ENCODE peak calls at places on chromosomes 7 and 10, in four cellular contexts. G, Q, J and R are unnamed samples.

GRCh38 chr10:72274213-72274729 is 547 bp downstream of the DDIT4 start:
- DNase-seq in G (no peak), Q (peak; percentile 26), J (no peak), R (no peak)

GRCh38 chr7:22657479-22657878 is 69.5 kb upstream of the IL6 start:
- DNase-seq in Q (no peak), G (no peak), J (no peak), R (no peak)

GRCh38 chr7:2665359-2665791 is 22.6 kb upstream of the AMZ1 start:
- DNase-seq in G (no peak), Q (no peak), J (no peak), R (no peak)

GRCh38 chr7:99121496-99122021 is 22.3 kb downstream of the SMURF1 start:
- DNase-seq in J (no peak), G (no peak), Q (no peak), R (no peak)

GRCh38 chr7:65946895-65947294 is 35.1 kb downstream of the GUSB start:
- DNase-seq in G (peak; percentile 30), Q (peak; percentile 20), J (no peak), R (no peak)

GRCh38 chr7:106114735-106115383 is 2.7 kb upstream of the SYPL1 start:
- DNase-seq in J (peak; percentile 20), Q (no peak), G (no peak), R (no peak)

GRCh38 chr10:24857001-24857695 is 95.3 kb downstream of the PRTFDC1 start:
- DNase-seq in Q (no peak), J (no peak), G (no peak), R (no peak)

GRCh38 chr10:59181668-59182067 is 5.2 kb downstream of the PHYHIPL start:
- DNase-seq in J (no peak), G (peak; percentile 30), Q (peak; percentile 77), R (peak; percentile 60)

GRCh38 chr10:12566161-12567115 is 217.1 kb downstream of the CAMK1D start:
- DNase-seq in J (no peak), G (no peak), Q (no peak), R (no peak)

GRCh38 chr10:89576022-89576421 is 40.6 kb upstream of the SLC16A12 start:
- DNase-seq in G (no peak), Q (no peak), J (no peak), R (no peak)

GRCh38 chr7:30752979-30753378 is 1.0 kb downstream of the INMT start:
- DNase-seq in G (no peak), J (no peak), Q (no peak), R (no peak)

GRCh38 chr7:101405474-101406067 is 42.9 kb downstream of the COL26A1 start:
- DNase-seq in G (no peak), J (no peak), Q (no peak), R (no peak)

GRCh38 chr10:5234106-5234877 is 37.7 kb downstream of the AKR1C4 start:
- DNase-seq in J (no peak), G (no peak), Q (no peak), R (no peak)

GRCh38 chr7:157981778-157982177 is 605.8 kb downstream of the PTPRN2 start:
- DNase-seq in G (no peak), J (no peak), Q (no peak), R (no peak)